ENCODE peak calls at places on chromosomes 5 and 9, in ten cellular contexts. One of them, this sample, is unnamed.

GRCh38 chr5:173707392-173707791 is 90.9 kb upstream of the BOD1 start:
- DNase-seq in activated naive CD4-positive, alpha-beta T cell treated with anti-CD3 and anti-CD28 coated beads for 36 hours: no peak
- DNase-seq in omental fat pad: no peak
- DNase-seq in MCF 10A: peak; percentile 91
- DNase-seq in KBM-7: no peak
- DNase-seq in sigmoid colon: no peak
- DNase-seq in ELR: peak; percentile 54
- DNase-seq in memory B cell: peak; percentile 46
- DNase-seq in GM20000: peak; percentile 39
- DNase-seq in activated effector memory CD4-positive, alpha-beta T cell treated with anti-CD3 and anti-CD28 coated beads, Interleukin-2, amount 50 U/mL, for 16 hours: no peak
- DNase-seq in this sample: no peak

GRCh38 chr9:85605905-85606304 is 135.8 kb downstream of the AGTPBP1 start:
- DNase-seq in activated naive CD4-positive, alpha-beta T cell treated with anti-CD3 and anti-CD28 coated beads for 36 hours: no peak
- DNase-seq in omental fat pad: no peak
- DNase-seq in MCF 10A: no peak
- DNase-seq in KBM-7: no peak
- DNase-seq in sigmoid colon: no peak
- DNase-seq in ELR: no peak
- DNase-seq in memory B cell: no peak
- DNase-seq in GM20000: no peak
- DNase-seq in activated effector memory CD4-positive, alpha-beta T cell treated with anti-CD3 and anti-CD28 coated beads, Interleukin-2, amount 50 U/mL, for 16 hours: no peak
- DNase-seq in this sample: no peak

GRCh38 chr5:175444060-175444904 is at the start of gene DRD1:
- DNase-seq in activated naive CD4-positive, alpha-beta T cell treated with anti-CD3 and anti-CD28 coated beads for 36 hours: peak; percentile 52
- DNase-seq in omental fat pad: no peak
- DNase-seq in MCF 10A: no peak
- DNase-seq in KBM-7: peak; percentile 43
- DNase-seq in sigmoid colon: no peak
- DNase-seq in ELR: peak; percentile 25
- DNase-seq in memory B cell: peak; percentile 30
- DNase-seq in GM20000: peak; percentile 81
- DNase-seq in activated effector memory CD4-positive, alpha-beta T cell treated with anti-CD3 and anti-CD28 coated beads, Interleukin-2, amount 50 U/mL, for 16 hours: peak; percentile 82
- DNase-seq in this sample: peak; percentile 76

GRCh38 chr5:36602711-36603321 is 3.6 kb upstream of the SLC1A3 start:
- DNase-seq in activated naive CD4-positive, alpha-beta T cell treated with anti-CD3 and anti-CD28 coated beads for 36 hours: peak; percentile 6
- DNase-seq in omental fat pad: no peak
- DNase-seq in MCF 10A: peak; percentile 6
- DNase-seq in KBM-7: peak; percentile 61
- DNase-seq in sigmoid colon: no peak
- DNase-seq in ELR: no peak
- DNase-seq in memory B cell: no peak
- DNase-seq in GM20000: peak; percentile 21
- DNase-seq in activated effector memory CD4-positive, alpha-beta T cell treated with anti-CD3 and anti-CD28 coated beads, Interleukin-2, amount 50 U/mL, for 16 hours: no peak
- DNase-seq in this sample: no peak

GRCh38 chr9:114946013-114946412 is 15.6 kb upstream of the TNFSF8 start:
- DNase-seq in activated naive CD4-positive, alpha-beta T cell treated with anti-CD3 and anti-CD28 coated beads for 36 hours: no peak
- DNase-seq in omental fat pad: no peak
- DNase-seq in MCF 10A: no peak
- DNase-seq in KBM-7: no peak
- DNase-seq in sigmoid colon: no peak
- DNase-seq in ELR: no peak
- DNase-seq in memory B cell: no peak
- DNase-seq in GM20000: no peak
- DNase-seq in activated effector memory CD4-positive, alpha-beta T cell treated with anti-CD3 and anti-CD28 coated beads, Interleukin-2, amount 50 U/mL, for 16 hours: no peak
- DNase-seq in this sample: no peak

GRCh38 chr9:97848237-97848581 is 4.8 kb upstream of the FOXE1 start:
- DNase-seq in activated naive CD4-positive, alpha-beta T cell treated with anti-CD3 and anti-CD28 coated beads for 36 hours: no peak
- DNase-seq in omental fat pad: no peak
- DNase-seq in MCF 10A: no peak
- DNase-seq in KBM-7: no peak
- DNase-seq in sigmoid colon: no peak
- DNase-seq in ELR: peak; percentile 53
- DNase-seq in memory B cell: no peak
- DNase-seq in GM20000: no peak
- DNase-seq in activated effector memory CD4-positive, alpha-beta T cell treated with anti-CD3 and anti-CD28 coated beads, Interleukin-2, amount 50 U/mL, for 16 hours: no peak
- DNase-seq in this sample: no peak

GRCh38 chr9:72029986-72030385 is 30.4 kb downstream of the C9orf57 start:
- DNase-seq in activated naive CD4-positive, alpha-beta T cell treated with anti-CD3 and anti-CD28 coated beads for 36 hours: no peak
- DNase-seq in omental fat pad: no peak
- DNase-seq in MCF 10A: no peak
- DNase-seq in KBM-7: no peak
- DNase-seq in sigmoid colon: no peak
- DNase-seq in ELR: no peak
- DNase-seq in memory B cell: no peak
- DNase-seq in GM20000: no peak
- DNase-seq in activated effector memory CD4-positive, alpha-beta T cell treated with anti-CD3 and anti-CD28 coated beads, Interleukin-2, amount 50 U/mL, for 16 hours: no peak
- DNase-seq in this sample: no peak

GRCh38 chr5:148957591-148958202 is 105.2 kb downstream of the SH3TC2 start:
- DNase-seq in activated naive CD4-positive, alpha-beta T cell treated with anti-CD3 and anti-CD28 coated beads for 36 hours: peak; percentile 66
- DNase-seq in omental fat pad: no peak
- DNase-seq in MCF 10A: peak; percentile 71
- DNase-seq in KBM-7: peak; percentile 55
- DNase-seq in sigmoid colon: no peak
- DNase-seq in ELR: peak; percentile 75
- DNase-seq in memory B cell: peak; percentile 46
- DNase-seq in GM20000: peak; percentile 41
- DNase-seq in activated effector memory CD4-positive, alpha-beta T cell treated with anti-CD3 and anti-CD28 coated beads, Interleukin-2, amount 50 U/mL, for 16 hours: peak; percentile 74
- DNase-seq in this sample: peak; percentile 62

GRCh38 chr9:31136524-31136923 is 1247.9 kb upstream of the ACO1 start:
- DNase-seq in activated naive CD4-positive, alpha-beta T cell treated with anti-CD3 and anti-CD28 coated beads for 36 hours: no peak
- DNase-seq in omental fat pad: no peak
- DNase-seq in MCF 10A: no peak
- DNase-seq in KBM-7: no peak
- DNase-seq in sigmoid colon: no peak
- DNase-seq in ELR: no peak
- DNase-seq in memory B cell: no peak
- DNase-seq in GM20000: no peak
- DNase-seq in activated effector memory CD4-positive, alpha-beta T cell treated with anti-CD3 and anti-CD28 coated beads, Interleukin-2, amount 50 U/mL, for 16 hours: no peak
- DNase-seq in this sample: no peak

GRCh38 chr9:2158729-2159128 is 143.6 kb downstream of the SMARCA2 start:
- DNase-seq in activated naive CD4-positive, alpha-beta T cell treated with anti-CD3 and anti-CD28 coated beads for 36 hours: no peak
- DNase-seq in omental fat pad: no peak
- DNase-seq in MCF 10A: no peak
- DNase-seq in KBM-7: no peak
- DNase-seq in sigmoid colon: no peak
- DNase-seq in ELR: peak; percentile 15
- DNase-seq in memory B cell: no peak
- DNase-seq in GM20000: no peak
- DNase-seq in activated effector memory CD4-positive, alpha-beta T cell treated with anti-CD3 and anti-CD28 coated beads, Interleukin-2, amount 50 U/mL, for 16 hours: no peak
- DNase-seq in this sample: no peak

GRCh38 chr9:86550411-86550810 is 196.2 kb upstream of the TUT7 start:
- DNase-seq in activated naive CD4-positive, alpha-beta T cell treated with anti-CD3 and anti-CD28 coated beads for 36 hours: no peak
- DNase-seq in omental fat pad: no peak
- DNase-seq in MCF 10A: peak; percentile 20
- DNase-seq in KBM-7: no peak
- DNase-seq in sigmoid colon: no peak
- DNase-seq in ELR: no peak
- DNase-seq in memory B cell: no peak
- DNase-seq in GM20000: no peak
- DNase-seq in activated effector memory CD4-positive, alpha-beta T cell treated with anti-CD3 and anti-CD28 coated beads, Interleukin-2, amount 50 U/mL, for 16 hours: no peak
- DNase-seq in this sample: no peak

GRCh38 chr5:149777382-149777781 is 47.3 kb downstream of the PPARGC1B start:
- DNase-seq in activated naive CD4-positive, alpha-beta T cell treated with anti-CD3 and anti-CD28 coated beads for 36 hours: no peak
- DNase-seq in omental fat pad: no peak
- DNase-seq in MCF 10A: no peak
- DNase-seq in KBM-7: no peak
- DNase-seq in sigmoid colon: peak; percentile 95
- DNase-seq in ELR: no peak
- DNase-seq in memory B cell: no peak
- DNase-seq in GM20000: no peak
- DNase-seq in activated effector memory CD4-positive, alpha-beta T cell treated with anti-CD3 and anti-CD28 coated beads, Interleukin-2, amount 50 U/mL, for 16 hours: no peak
- DNase-seq in this sample: peak; percentile 19